ENCODE peak calls at places on chromosomes 3 and 15, in six cellular contexts. A is uterus, J is ovary, S is endodermal cell, M is left ventricle myocardium inferior, X is upper lobe of left lung. P is an unnamed sample.

GRCh38 chr3:134682196-134682880 is 31.5 kb upstream of the KY start:
- DNase-seq in J (no peak), S (no peak), A (no peak), X (no peak), M (no peak), P (no peak)

GRCh38 chr3:99473321-99473751 is 165.1 kb upstream of the COL8A1 start:
- DNase-seq in S (no peak), M (no peak), X (no peak), J (no peak), A (no peak), P (no peak)

GRCh38 chr15:29571728-29572454 is 250.4 kb downstream of the TJP1 start:
- DNase-seq in A (no peak), X (no peak), M (no peak), J (no peak), S (no peak), P (peak; percentile 73)

GRCh38 chr3:126267169-126267975 is 87.0 kb upstream of the ALDH1L1 start:
- DNase-seq in S (peak; percentile 93), A (peak; percentile 76), M (peak; percentile 81), X (peak; percentile 85), J (peak; percentile 90), P (peak; percentile 81)

GRCh38 chr3:179681492-179682263 is 28.8 kb downstream of the USP13 start:
- DNase-seq in J (peak; percentile 62), S (peak; percentile 19), M (no peak), A (no peak), X (no peak), P (no peak)

GRCh38 chr3:41234823-41235722 is 35.8 kb downstream of the CTNNB1 start:
- DNase-seq in A (no peak), S (peak; percentile 53), M (no peak), X (no peak), J (no peak), P (no peak)

GRCh38 chr3:155995525-155996370 is 124.6 kb upstream of the KCNAB1 start:
- DNase-seq in J (no peak), A (no peak), M (no peak), X (no peak), S (no peak), P (no peak)

GRCh38 chr15:34367128-34368081 is at the start of gene LPCAT4:
- DNase-seq in S (peak; percentile 93), M (peak; percentile 90), X (peak; percentile 95), A (peak; percentile 83), J (peak; percentile 90), P (peak; percentile 77)

GRCh38 chr3:14210843-14211594 is 32.4 kb downstream of the LSM3 start:
- DNase-seq in X (no peak), J (no peak), A (no peak), M (no peak), S (peak; percentile 3), P (no peak)

GRCh38 chr3:158471639-158472294 is 99.2 kb upstream of the MLF1 start:
- DNase-seq in A (no peak), J (no peak), S (no peak), X (no peak), M (no peak), P (no peak)

GRCh38 chr3:114608293-114608692 is 314.5 kb downstream of the TIGIT start:
- DNase-seq in X (no peak), J (no peak), M (no peak), A (no peak), S (no peak), P (no peak)

GRCh38 chr15:90882781-90883525 is 1.4 kb upstream of the FES start:
- DNase-seq in J (no peak), A (no peak), X (no peak), M (no peak), S (no peak), P (no peak)

GRCh38 chr15:90594297-90594696 is 64.6 kb downstream of the CRTC3 start:
- DNase-seq in M (peak; percentile 68), X (peak; percentile 98), S (peak; percentile 54), J (no peak), A (peak; percentile 65), P (no peak)

GRCh38 chr15:27770769-27771554 is 328.2 kb downstream of the OCA2 start:
- DNase-seq in X (no peak), J (no peak), A (no peak), S (no peak), M (no peak), P (no peak)

GRCh38 chr3:58250093-58250707 is 12.6 kb downstream of the ABHD6 start:
- DNase-seq in S (peak; percentile 74), A (no peak), M (no peak), X (no peak), J (peak; percentile 57), P (no peak)

GRCh38 chr3:4729061-4729973 is 236.2 kb downstream of the ITPR1 start:
- DNase-seq in A (no peak), M (no peak), X (peak; percentile 69), J (no peak), S (no peak), P (no peak)

GRCh38 chr3:142174559-142174958 is 25.2 kb upstream of the TFDP2 start:
- DNase-seq in M (no peak), A (no peak), S (no peak), J (no peak), X (no peak), P (no peak)

GRCh38 chr3:168990111-168990510 is 673.4 kb downstream of the MECOM start:
- DNase-seq in M (no peak), J (no peak), X (no peak), A (no peak), S (no peak), P (no peak)

GRCh38 chr3:170802164-170803151 is 67.5 kb downstream of the RPL22L1 start:
- DNase-seq in X (no peak), J (no peak), A (peak; percentile 38), M (no peak), S (peak; percentile 62), P (no peak)

GRCh38 chr3:106534206-106534605 is 665.4 kb upstream of the CBLB start:
- DNase-seq in J (no peak), S (no peak), M (no peak), A (no peak), X (peak; percentile 24), P (no peak)

GRCh38 chr15:58515807-58516206 is 84.0 kb downstream of the LIPC start:
- DNase-seq in A (no peak), X (peak; percentile 64), J (no peak), M (no peak), S (peak; percentile 9), P (no peak)

GRCh38 chr3:72896996-72897757 is 9.3 kb downstream of the GXYLT2 start:
- DNase-seq in A (no peak), X (no peak), J (no peak), S (no peak), M (no peak), P (no peak)

GRCh38 chr15:87740655-87741344 is 515.7 kb downstream of the NTRK3 start:
- DNase-seq in X (no peak), S (no peak), J (no peak), M (no peak), A (no peak), P (no peak)

GRCh38 chr3:13231781-13232515 is 158.7 kb upstream of the IQSEC1 start:
- DNase-seq in M (no peak), X (no peak), A (no peak), J (no peak), S (no peak), P (no peak)

GRCh38 chr3:43534676-43535075 is 87.1 kb downstream of the ANO10 start:
- DNase-seq in A (no peak), S (no peak), M (no peak), X (no peak), J (no peak), P (no peak)

GRCh38 chr3:64520334-64520733 is 167.5 kb downstream of the ADAMTS9 start:
- DNase-seq in S (no peak), J (no peak), M (no peak), X (no peak), A (no peak), P (no peak)

GRCh38 chr3:188776447-188776846 is 395.3 kb upstream of the TPRG1 start:
- DNase-seq in S (no peak), M (no peak), X (no peak), J (no peak), A (no peak), P (no peak)

DNA sequence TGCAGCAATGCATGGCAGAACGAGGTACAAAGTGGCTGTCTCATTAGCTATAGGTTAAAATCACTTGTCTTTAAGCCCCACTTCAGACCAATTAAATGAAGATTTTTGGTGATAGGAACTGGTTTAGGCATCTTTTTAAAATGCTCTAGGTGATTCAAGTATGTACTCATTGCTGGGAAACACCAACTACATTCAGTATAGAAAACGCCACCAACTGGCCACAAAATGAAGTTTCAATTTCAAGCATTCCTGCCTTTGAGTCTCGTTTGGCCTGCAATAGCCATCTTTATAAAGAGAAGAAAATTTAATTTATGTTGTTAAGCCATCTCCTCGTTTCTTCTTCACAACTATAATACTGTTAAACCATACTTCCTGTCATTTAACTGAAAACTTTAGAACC is 587.9 kb downstream of the GBE1 start:
- DNase-seq in A (no peak), J (no peak), X (no peak), S (no peak), M (no peak), P (no peak)
- TF ChIP-seq CTCF in A (no peak), J (no peak), X (no peak), S (peak; percentile 77), M (no peak), P (no peak)

GRCh38 chr3:190701096-190701532 is 161.4 kb downstream of the GMNC start:
- DNase-seq in S (peak; percentile 71), X (peak; percentile 56), A (no peak), M (peak; percentile 19), J (peak; percentile 40), P (no peak)
- TF ChIP-seq CTCF in S (peak; percentile 80), X (peak; percentile 55), A (no peak), M (peak; percentile 65), J (no peak), P (no peak)

GRCh38 chr3:147422934-147423599 is 13.9 kb downstream of the ZIC1 start:
- DNase-seq in M (no peak), J (no peak), X (no peak), A (no peak), S (peak; percentile 84), P (peak; percentile 50)
- TF ChIP-seq CTCF in M (no peak), J (no peak), X (no peak), A (no peak), S (no peak), P (no peak)

GRCh38 chr3:32685604-32686185 is 707 bp downstream of the CNOT10 start:
- DNase-seq in X (no peak), A (no peak), M (no peak), S (no peak), J (no peak), P (no peak)

GRCh38 chr3:32684029-32684799 is 774 bp upstream of the CNOT10 start:
- DNase-seq in M (no peak), J (no peak), A (no peak), X (no peak), S (no peak), P (no peak)

GRCh38 chr3:32681811-32682210 is 3.2 kb upstream of the CNOT10 start:
- DNase-seq in S (no peak), X (no peak), J (no peak), A (no peak), M (no peak), P (no peak)

GRCh38 chr3:32684800-32685603 is at the start of gene CNOT10:
- DNase-seq in J (peak; percentile 94), S (peak; percentile 98), M (peak; percentile 96), A (peak; percentile 88), X (peak; percentile 98), P (peak; percentile 88)

DNA sequence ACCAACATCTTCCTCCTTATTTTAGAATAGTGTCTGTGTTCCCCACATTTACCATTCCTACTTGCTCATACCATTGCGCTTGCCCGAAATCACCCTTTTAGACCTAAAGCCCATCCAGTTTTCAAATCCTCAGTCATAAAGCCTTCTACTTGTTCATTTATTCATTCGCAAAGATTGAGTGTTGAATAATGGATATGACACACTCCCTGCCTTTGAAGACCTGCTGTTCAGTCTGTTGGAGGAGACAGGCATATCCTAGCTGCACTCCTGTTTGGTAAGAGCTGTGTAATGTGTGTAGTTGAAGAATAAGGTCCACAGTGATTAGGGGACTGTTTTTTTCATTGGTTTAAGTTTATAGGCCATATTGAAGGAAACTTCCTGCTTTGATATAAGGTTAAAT is 1.7 kb downstream of the CNOT10 start:
- DNase-seq in S (no peak), M (no peak), A (no peak), X (no peak), J (no peak), P (no peak)
- TF ChIP-seq CTCF in S (no peak), M (no peak), A (no peak), X (no peak), J (no peak), P (no peak)

P was measured in mesothelial cell of epicardium.